ENCODE peak calls at places on chromosomes 1 and 21, in six cellular contexts. E is EL, A is fibroblast of villous mesenchyme, X is posterior vena cava, C is NCI-H2029 treated with DMSO at 0.1 percent for 48 hours, Z is memory B cell. R is an unnamed sample.

GRCh38 chr1:211557894-211558625 is 20.9 kb downstream of the SLC30A1 start:
- DNase-seq in E (no peak), A (no peak), X (no peak), C (no peak), Z (no peak), R (no peak)

GRCh38 chr1:240107058-240107684 is 15.5 kb downstream of the FMN2 start:
- DNase-seq in E (peak), A (peak), X (no peak), C (no peak), Z (no peak), R (peak)

GRCh38 chr1:233603366-233603927 is 10.5 kb upstream of the KCNK1 start:
- DNase-seq in E (no peak), A (no peak), X (no peak), C (no peak), Z (no peak), R (no peak)

GRCh38 chr1:150568567-150568966 is 10.8 kb downstream of the MCL1 start:
- DNase-seq in E (no peak), A (no peak), X (no peak), C (no peak), Z (no peak), R (no peak)

GRCh38 chr1:156419863-156420208 is 50.8 kb downstream of the RHBG start:
- DNase-seq in E (no peak), A (no peak), X (no peak), C (no peak), Z (no peak), R (no peak)

GRCh38 chr1:27664291-27664690 is 7.7 kb downstream of the IFI6 start:
- DNase-seq in E (peak), A (no peak), X (no peak), C (no peak), Z (no peak), R (no peak)

GRCh38 chr1:215052656-215053055 is 29.9 kb upstream of the KCNK2 start:
- DNase-seq in E (peak), A (no peak), X (no peak), C (no peak), Z (no peak), R (no peak)

GRCh38 chr21:42974832-42975820 is 764 bp downstream of the PKNOX1 start:
- DNase-seq in E (peak), A (peak), X (peak), C (peak), Z (peak), R (no peak)

GRCh38 chr1:19400189-19400588 is 85.2 kb downstream of the CAPZB start:
- DNase-seq in E (no peak), A (no peak), X (no peak), C (no peak), Z (no peak), R (no peak)

GRCh38 chr1:85295006-85295431 is 18.6 kb upstream of the BCL10 start:
- DNase-seq in E (peak), A (no peak), X (no peak), C (no peak), Z (no peak), R (no peak)

GRCh38 chr1:184069675-184070074 is 18.1 kb downstream of the TSEN15 start:
- DNase-seq in E (no peak), A (peak), X (no peak), C (no peak), Z (no peak), R (no peak)

GRCh38 chr1:2053217-2053616 is 3.0 kb downstream of the PRKCZ start:
- DNase-seq in E (no peak), A (no peak), X (no peak), C (no peak), Z (no peak), R (no peak)

GRCh38 chr21:36504067-36505058 is 24.4 kb upstream of the CLDN14 start:
- DNase-seq in E (peak), A (peak), X (no peak), C (peak), Z (peak), R (no peak)

GRCh38 chr1:207838156-207839082 is 72.5 kb downstream of the CD34 start:
- DNase-seq in E (no peak), A (peak), X (no peak), C (no peak), Z (no peak), R (no peak)

GRCh38 chr1:59020151-59020997 is 236.5 kb upstream of the JUN start:
- DNase-seq in E (peak), A (peak), X (peak), C (peak), Z (peak), R (peak)

GRCh38 chr1:20552728-20553571 is 577 bp downstream of the FAM43B start:
- DNase-seq in E (peak), A (peak), X (no peak), C (no peak), Z (no peak), R (no peak)

GRCh38 chr1:16217061-16217785 is 4.8 kb upstream of the ARHGEF19 start:
- DNase-seq in E (peak), A (peak), X (peak), C (peak), Z (peak), R (peak)

GRCh38 chr1:50368179-50369007 is 54.9 kb downstream of the DMRTA2 start:
- DNase-seq in E (peak), A (peak), X (no peak), C (peak), Z (peak), R (peak)

GRCh38 chr21:35511298-35512162 is 462.4 kb upstream of the RUNX1 start:
- DNase-seq in E (peak), A (peak), X (no peak), C (no peak), Z (no peak), R (no peak)

GRCh38 chr1:184866991-184867788 is 107.1 kb downstream of the NIBAN1 start:
- DNase-seq in E (peak), A (peak), X (no peak), C (no peak), Z (peak), R (no peak)

GRCh38 chr1:223243441-223244050 is 100.5 kb upstream of the TLR5 start:
- DNase-seq in E (no peak), A (no peak), X (no peak), C (no peak), Z (no peak), R (no peak)

GRCh38 chr1:222095606-222096475 is 354.0 kb upstream of the DUSP10 start:
- DNase-seq in E (peak), A (no peak), X (no peak), C (no peak), Z (peak), R (no peak)

GRCh38 chr1:6300342-6301141 is 39.6 kb upstream of the GPR153 start:
- DNase-seq in E (no peak), A (peak), X (no peak), C (no peak), Z (no peak), R (no peak)

GRCh38 chr1:96865731-96866684 is 144.4 kb downstream of the PTBP2 start:
- DNase-seq in E (peak), A (peak), X (no peak), C (no peak), Z (no peak), R (no peak)

GRCh38 chr1:198157847-198158765 is 1.3 kb downstream of the NEK7 start:
- DNase-seq in E (peak), A (peak), X (no peak), C (no peak), Z (no peak), R (peak)

GRCh38 chr1:201254625-201255469 is 28.5 kb upstream of the PKP1 start:
- DNase-seq in E (peak), A (peak), X (peak), C (no peak), Z (peak), R (no peak)

GRCh38 chr1:172654535-172654934 is 4.4 kb upstream of the FASLG start:
- DNase-seq in E (peak), A (peak), X (no peak), C (no peak), Z (no peak), R (no peak)

GRCh38 chr1:155651861-155652661 is 36.5 kb downstream of the YY1AP1 start:
- DNase-seq in E (peak), A (no peak), X (no peak), C (no peak), Z (no peak), R (no peak)

GRCh38 chr1:186617860-186618780 is 62.1 kb downstream of the PTGS2 start:
- DNase-seq in E (peak), A (peak), X (peak), C (peak), Z (peak), R (peak)

GRCh38 chr1:44546403-44547053 is 127.8 kb downstream of the TMEM53 start:
- DNase-seq in E (no peak), A (no peak), X (no peak), C (no peak), Z (no peak), R (no peak)

GRCh38 chr1:55457874-55458273 is 242.7 kb upstream of the USP24 start:
- DNase-seq in E (no peak), A (no peak), X (no peak), C (no peak), Z (no peak), R (no peak)

GRCh38 chr1:206769331-206769731 is 1.2 kb upstream of the IL19 start:
- DNase-seq in E (no peak), A (no peak), X (no peak), C (no peak), Z (no peak), R (no peak)

R was measured in SHP77 treated with DMSO at 0.1 percent for 48 hours.